ENCODE peak calls at places on chromosomes 3 and 15, in eight cellular contexts. U, Z, X, W, A, G, L and V are unnamed samples.

GRCh38 chr15:41562784-41563198 is 3.8 kb downstream of the TYRO3 start:
- DNase-seq in A (no peak), G (no peak), L (no peak), Z (peak; percentile 72), X (no peak), W (no peak), U (no peak), V (no peak)

GRCh38 chr15:60423540-60423939 is 25.8 kb upstream of the ANXA2 start:
- DNase-seq in W (no peak), A (no peak), G (peak; percentile 89), L (peak; percentile 64), X (no peak), Z (peak; percentile 91), U (no peak), V (no peak)

GRCh38 chr3:15319575-15319974 is 12.8 kb downstream of the SH3BP5 start:
- DNase-seq in W (no peak), X (peak; percentile 57), L (no peak), G (peak; percentile 59), A (peak; percentile 67), Z (peak; percentile 63), U (peak; percentile 83), V (no peak)

GRCh38 chr15:77002954-77003912 is 8.3 kb downstream of the PSTPIP1 start:
- DNase-seq in G (no peak), U (peak; percentile 59), Z (no peak), W (peak; percentile 58), L (no peak), A (peak; percentile 47), X (peak; percentile 92), V (peak; percentile 59)

GRCh38 chr3:149134560-149134959 is 5.1 kb downstream of the HPS3 start:
- DNase-seq in U (peak; percentile 73), X (peak; percentile 69), W (no peak), G (peak; percentile 14), Z (peak; percentile 20), A (no peak), L (no peak), V (no peak)

GRCh38 chr15:86247249-86247955 is 167.7 kb downstream of the AGBL1 start:
- DNase-seq in L (no peak), X (no peak), U (peak; percentile 80), W (no peak), G (no peak), A (peak; percentile 33), Z (no peak), V (no peak)

GRCh38 chr3:52670621-52671521 is 14.8 kb downstream of the PBRM1 start:
- DNase-seq in W (peak; percentile 62), U (peak; percentile 76), G (peak; percentile 100), A (no peak), L (peak; percentile 95), X (no peak), Z (peak; percentile 100), V (no peak)

GRCh38 chr3:133440652-133441051 is 40.8 kb downstream of the BFSP2 start:
- DNase-seq in Z (no peak), G (no peak), W (no peak), L (no peak), A (no peak), U (no peak), X (no peak), V (no peak)

GRCh38 chr3:6182909-6183308 is 678.0 kb upstream of the GRM7 start:
- DNase-seq in Z (no peak), X (no peak), A (no peak), U (no peak), L (no peak), G (no peak), W (no peak), V (no peak)

GRCh38 chr15:58247803-58248503 is 109.8 kb downstream of the AQP9 start:
- DNase-seq in G (no peak), A (peak; percentile 81), Z (peak; percentile 29), W (no peak), U (peak; percentile 50), L (no peak), X (no peak), V (peak; percentile 92)

GRCh38 chr15:25548600-25548999 is 109.8 kb upstream of the UBE3A start:
- DNase-seq in G (no peak), Z (no peak), A (no peak), U (no peak), L (no peak), W (no peak), X (no peak), V (no peak)

GRCh38 chr3:37751537-37751936 is 110.1 kb upstream of the CTDSPL start:
- DNase-seq in U (no peak), A (no peak), X (no peak), L (no peak), Z (no peak), W (no peak), G (no peak), V (no peak)

GRCh38 chr3:184259878-184260570 is 1.3 kb downstream of the CAMK2N2 start:
- DNase-seq in L (no peak), A (no peak), W (no peak), U (peak; percentile 53), G (peak; percentile 13), Z (peak; percentile 30), X (peak; percentile 53), V (peak; percentile 36)
- H3K4me3 ChIP-seq in L (no peak overlapping the region), A (peak overlapping the region; percentile 43), W (no peak overlapping the region), U (no peak overlapping the region), G (peak overlapping the region; percentile 36), Z (peak overlapping the region; percentile 41), X (peak overlapping the region; percentile 57), V (peak overlapping the region; percentile 55)

GRCh38 chr3:86923071-86923476 is 67.9 kb downstream of the VGLL3 start:
- DNase-seq in A (peak; percentile 20), G (peak; percentile 64), W (no peak), U (no peak), L (no peak), Z (peak; percentile 60), X (no peak), V (no peak)
- H3K4me3 ChIP-seq in A (no peak overlapping the region), G (no peak overlapping the region), W (no peak overlapping the region), U (no peak overlapping the region), L (no peak overlapping the region), Z (no peak overlapping the region), X (no peak overlapping the region), V (no peak overlapping the region)

DNA sequence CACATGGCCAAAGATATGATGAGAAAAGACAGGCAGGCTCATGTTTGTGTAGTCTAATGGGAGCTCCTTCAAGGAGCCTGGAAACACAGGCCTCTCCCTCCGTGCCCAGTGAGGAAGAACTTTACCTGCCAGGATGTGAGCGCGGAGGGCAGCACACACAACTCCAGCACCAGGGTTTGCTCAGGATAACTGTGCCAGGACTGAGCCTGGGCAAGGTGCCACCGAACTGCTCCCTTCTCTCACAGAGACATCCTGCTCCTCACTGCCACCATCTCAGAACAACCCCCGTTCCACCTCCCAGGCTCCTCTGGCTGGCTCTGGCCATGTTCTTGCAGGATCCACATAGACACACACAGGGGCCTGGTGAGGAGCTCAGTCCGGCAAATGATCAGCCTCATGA is 87.4 kb downstream of the NUP210 start:
- DNase-seq in X (no peak), W (no peak), U (no peak), L (no peak), G (no peak), A (no peak), Z (no peak), V (no peak)
- H3K4me3 ChIP-seq in X (no peak overlapping the region), W (no peak overlapping the region), U (no peak overlapping the region), L (no peak overlapping the region), G (no peak overlapping the region), A (no peak overlapping the region), Z (no peak overlapping the region), V (no peak overlapping the region)

DNA sequence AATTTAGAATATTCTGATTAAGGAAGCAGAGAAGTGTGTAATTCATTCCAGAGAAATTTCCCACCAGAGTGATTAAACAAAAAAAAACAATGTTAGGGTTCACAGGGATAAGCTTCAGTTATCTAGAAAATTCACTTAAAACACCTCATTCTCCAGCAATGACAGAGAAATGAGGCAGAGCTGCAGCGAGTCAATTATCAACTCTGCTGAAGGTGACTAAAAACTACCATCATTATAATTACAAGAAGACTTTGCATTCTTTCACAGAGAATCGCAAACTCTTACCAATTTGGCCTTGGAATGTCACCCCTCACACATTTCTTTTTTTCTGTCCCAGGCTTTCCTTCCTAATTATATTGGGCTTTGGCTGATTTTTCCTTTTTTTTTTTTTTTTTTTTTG is 117.1 kb downstream of the RAB11A start:
- DNase-seq in W (no peak), G (no peak), A (no peak), U (no peak), X (no peak), Z (no peak), L (no peak), V (no peak)
- H3K4me3 ChIP-seq in W (no peak overlapping the region), G (no peak overlapping the region), A (no peak overlapping the region), U (no peak overlapping the region), X (no peak overlapping the region), Z (no peak overlapping the region), L (no peak overlapping the region), V (no peak overlapping the region)

DNA sequence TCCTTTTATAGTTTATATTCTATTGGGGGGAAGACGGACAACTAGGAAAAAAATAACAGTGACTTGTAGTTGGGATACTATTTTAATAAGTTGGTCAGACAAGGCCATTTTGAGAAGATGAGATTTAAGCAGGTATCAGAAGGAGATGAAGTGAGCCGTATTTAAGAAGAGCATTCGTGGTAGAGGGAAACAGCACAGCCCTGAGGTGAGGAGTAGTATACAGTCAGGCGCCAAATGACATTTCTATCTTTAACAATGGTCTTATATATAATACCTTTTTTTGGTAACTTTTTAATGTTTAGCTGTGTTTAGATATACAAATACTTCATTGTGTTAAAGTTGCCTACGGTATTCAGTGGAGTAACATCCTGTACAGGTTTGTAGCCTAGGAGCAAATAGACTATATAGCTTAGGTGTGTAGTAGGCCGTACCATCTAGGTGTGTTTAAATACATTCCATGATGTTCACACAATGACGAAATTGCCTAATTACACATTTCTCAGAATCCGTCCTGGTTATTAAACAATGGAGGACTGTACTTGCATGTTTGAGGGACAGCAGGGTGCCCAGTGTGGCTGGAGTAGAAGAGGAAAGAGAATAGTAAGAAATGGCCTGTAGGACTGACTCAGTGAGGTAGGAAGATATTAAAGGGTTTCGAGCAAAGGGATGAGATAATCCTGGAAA is 1.6 kb downstream of the NKTR start:
- DNase-seq in W (no peak), U (no peak), X (no peak), A (no peak), L (peak; percentile 47), Z (no peak), G (peak; percentile 24), V (no peak)
- H3K4me3 ChIP-seq in W (peak overlapping the region; percentile 93), U (no peak overlapping the region), X (peak overlapping the region; percentile 91), A (peak overlapping the region; percentile 81), L (peak overlapping the region; percentile 85), Z (peak overlapping the region; percentile 91), G (peak overlapping the region; percentile 89), V (peak overlapping the region; percentile 85)

GRCh38 chr15:38714309-38715072 is 149.9 kb upstream of the RASGRP1 start:
- DNase-seq in L (peak; percentile 92), W (no peak), G (peak; percentile 78), Z (peak; percentile 94), A (no peak), U (peak; percentile 19), X (no peak), V (no peak)
- H3K4me3 ChIP-seq in L (no peak overlapping the region), W (no peak overlapping the region), G (no peak overlapping the region), Z (no peak overlapping the region), A (no peak overlapping the region), U (no peak overlapping the region), X (no peak overlapping the region), V (no peak overlapping the region)